ENCODE peak calls at places on chromosome 16, in five cellular contexts. Z, L, C, Y and U are unnamed samples.

GRCh38 chr16:73921295-73921694 is 375.3 kb upstream of the PSMD7 start:
- DNase-seq in Z (no peak), Y (no peak), L (no peak), C (no peak), U (no peak)

GRCh38 chr16:62225675-62226074 is 189.4 kb upstream of the CDH8 start:
- DNase-seq in C (no peak), Z (no peak), Y (peak), L (peak), U (no peak)

GRCh38 chr16:70740919-70741778 is 55.3 kb upstream of the MTSS2 start:
- DNase-seq in L (no peak), C (peak), Y (peak), Z (peak), U (no peak)

GRCh38 chr16:55703003-55704001 is 47.5 kb downstream of the SLC6A2 start:
- DNase-seq in L (peak), Z (peak), C (peak), Y (no peak), U (no peak)

GRCh38 chr16:69123894-69124293 is 8.5 kb downstream of the CHTF8 start:
- DNase-seq in Z (no peak), Y (peak), C (peak), L (peak), U (no peak)

GRCh38 chr16:54931041-54931756 is 534 bp downstream of the IRX5 start:
- DNase-seq in C (no peak), L (peak), Z (peak), Y (no peak), U (peak)

GRCh38 chr16:21194771-21195301 is 16.5 kb downstream of the ZP2 start:
- DNase-seq in C (peak), Z (no peak), Y (no peak), L (no peak), U (no peak)

GRCh38 chr16:66013497-66013896 is 353.0 kb upstream of the CDH5 start:
- DNase-seq in C (no peak), L (no peak), Z (no peak), Y (no peak), U (no peak)

GRCh38 chr16:17827313-17827712 is 356.6 kb upstream of the XYLT1 start:
- DNase-seq in L (no peak), C (peak), Y (no peak), Z (no peak), U (no peak)

GRCh38 chr16:49464877-49465504 is 91.4 kb downstream of the C16orf78 start:
- DNase-seq in Z (no peak), L (no peak), Y (no peak), C (no peak), U (peak)

GRCh38 chr16:70685938-70686375 is at the start of gene MTSS2:
- DNase-seq in C (peak), L (no peak), Z (peak), Y (peak), U (no peak)

GRCh38 chr16:73000020-73000906 is 47.7 kb downstream of the ZFHX3 start:
- DNase-seq in C (peak), Y (no peak), Z (no peak), L (no peak), U (no peak)

GRCh38 chr16:24273511-24273910 is 17.4 kb downstream of the CACNG3 start:
- DNase-seq in Y (no peak), C (peak), L (no peak), Z (no peak), U (no peak)

GRCh38 chr16:10001258-10001785 is 180.9 kb downstream of the GRIN2A start:
- DNase-seq in L (no peak), C (no peak), Y (no peak), Z (no peak), U (no peak)

GRCh38 chr16:27759947-27760844 is 210.3 kb downstream of the KATNIP start:
- DNase-seq in C (no peak), L (no peak), Y (no peak), Z (no peak), U (no peak)

GRCh38 chr16:72291121-72291520 is 119.2 kb upstream of the PMFBP1 start:
- DNase-seq in L (no peak), Z (peak), Y (no peak), C (peak), U (no peak)

GRCh38 chr16:72362476-72362875 is 190.5 kb upstream of the PMFBP1 start:
- DNase-seq in Z (no peak), Y (no peak), C (no peak), L (no peak), U (no peak)

GRCh38 chr16:85485379-85485778 is 127.7 kb upstream of the GSE1 start:
- DNase-seq in Y (no peak), Z (no peak), C (no peak), L (no peak), U (no peak)

GRCh38 chr16:27408602-27409031 is 6.6 kb downstream of the IL21R start:
- DNase-seq in Z (no peak), C (peak), Y (no peak), L (no peak), U (no peak)

GRCh38 chr16:12833939-12834338 is 30.3 kb upstream of the CPPED1 start:
- DNase-seq in L (no peak), C (peak), Y (no peak), Z (no peak), U (no peak)